ENCODE peak calls at places on chromosomes 5 and 9, in seven cellular contexts. Z, X, W, S, J, P and Q are unnamed samples.

GRCh38 chr9:16105576-16105975 is 552.7 kb downstream of the CCDC171 start:
- DNase-seq in Z (peak), X (no peak), W (no peak), S (no peak), J (peak), P (peak), Q (peak)

GRCh38 chr5:75037106-75037505 is 15.3 kb downstream of the GCNT4 start:
- DNase-seq in Z (peak), X (peak), W (peak), S (peak), J (no peak), P (peak), Q (no peak)

GRCh38 chr9:18263367-18263766 is 210.6 kb upstream of the ADAMTSL1 start:
- DNase-seq in Z (no peak), X (no peak), W (no peak), S (peak), J (no peak), P (no peak), Q (no peak)

GRCh38 chr5:41794478-41794877 is 75.7 kb downstream of the OXCT1 start:
- DNase-seq in Z (peak), X (peak), W (peak), S (no peak), J (peak), P (peak), Q (peak)

GRCh38 chr9:34628656-34629491 is at the start of gene ARID3C:
- DNase-seq in Z (peak), X (no peak), W (peak), S (peak), J (no peak), P (no peak), Q (no peak)

GRCh38 chr5:159133041-159133741 is 33.5 kb upstream of the EBF1 start:
- DNase-seq in Z (peak), X (peak), W (peak), S (no peak), J (peak), P (peak), Q (peak)

GRCh38 chr5:50440651-50441478 is at the start of gene EMB:
- DNase-seq in Z (no peak), X (peak), W (no peak), S (peak), J (no peak), P (peak), Q (no peak)

GRCh38 chr5:52999357-52999949 is 10.3 kb downstream of the ITGA2 start:
- DNase-seq in Z (no peak), X (peak), W (no peak), S (no peak), J (no peak), P (peak), Q (no peak)

GRCh38 chr5:68086857-68087256 is 128.7 kb upstream of the PIK3R1 start:
- DNase-seq in Z (peak), X (no peak), W (no peak), S (no peak), J (no peak), P (peak), Q (no peak)

GRCh38 chr5:171774418-171774817 is 11.2 kb upstream of the SMIM23 start:
- DNase-seq in Z (no peak), X (no peak), W (no peak), S (no peak), J (no peak), P (no peak), Q (no peak)

GRCh38 chr5:10892911-10893215 is 131.8 kb upstream of the DAP start:
- DNase-seq in Z (no peak), X (no peak), W (no peak), S (no peak), J (no peak), P (no peak), Q (no peak)

GRCh38 chr5:43680286-43680685 is 77.3 kb downstream of the NNT start:
- DNase-seq in Z (no peak), X (no peak), W (no peak), S (no peak), J (no peak), P (no peak), Q (peak)

GRCh38 chr9:23044549-23044948 is 597.9 kb downstream of the DMRTA1 start:
- DNase-seq in Z (no peak), X (no peak), W (no peak), S (no peak), J (no peak), P (peak), Q (no peak)

GRCh38 chr5:159655757-159656409 is 260.4 kb upstream of the ADRA1B start:
- DNase-seq in Z (no peak), X (no peak), W (no peak), S (no peak), J (no peak), P (no peak), Q (no peak)

GRCh38 chr9:91040371-91041215 is 239.0 kb downstream of the SYK start:
- DNase-seq in Z (no peak), X (no peak), W (no peak), S (no peak), J (no peak), P (no peak), Q (no peak)

GRCh38 chr5:10656176-10656830 is 92.4 kb downstream of the ANKRD33B start:
- DNase-seq in Z (no peak), X (no peak), W (no peak), S (no peak), J (no peak), P (no peak), Q (no peak)

GRCh38 chr5:122311888-122312669 is at the start of gene SNCAIP:
- DNase-seq in Z (peak), X (no peak), W (peak), S (peak), J (no peak), P (peak), Q (peak)

GRCh38 chr5:172453986-172454354 is 355 bp downstream of the SH3PXD2B start:
- DNase-seq in Z (peak), X (peak), W (no peak), S (peak), J (no peak), P (peak), Q (no peak)

GRCh38 chr5:83035373-83036170 is 41.6 kb downstream of the TMEM167A start:
- DNase-seq in Z (no peak), X (no peak), W (no peak), S (no peak), J (no peak), P (no peak), Q (peak)

GRCh38 chr5:55993013-55993412 is 1.8 kb downstream of the IL6ST start:
- DNase-seq in Z (peak), X (no peak), W (no peak), S (peak), J (no peak), P (peak), Q (no peak)

GRCh38 chr5:82641362-82641988 is 363.3 kb upstream of the RPS23 start:
- DNase-seq in Z (peak), X (peak), W (peak), S (peak), J (peak), P (peak), Q (peak)

GRCh38 chr5:80754900-80755299 is 100.1 kb upstream of the DHFR start:
- DNase-seq in Z (no peak), X (no peak), W (no peak), S (no peak), J (no peak), P (no peak), Q (no peak)

GRCh38 chr5:36177715-36178556 is 26.0 kb downstream of the SKP2 start:
- DNase-seq in Z (peak), X (peak), W (peak), S (no peak), J (peak), P (peak), Q (peak)

GRCh38 chr9:129936222-129936621 is 101.0 kb downstream of the USP20 start:
- DNase-seq in Z (no peak), X (no peak), W (no peak), S (no peak), J (no peak), P (no peak), Q (no peak)

GRCh38 chr5:139131062-139131856 is 66.9 kb downstream of the SIL1 start:
- DNase-seq in Z (peak), X (no peak), W (no peak), S (peak), J (no peak), P (peak), Q (peak)

GRCh38 chr9:112038017-112038408 is 137.1 kb downstream of the SUSD1 start:
- DNase-seq in Z (no peak), X (no peak), W (peak), S (no peak), J (no peak), P (no peak), Q (no peak)

GRCh38 chr9:13705356-13705755 is 425.9 kb upstream of the MPDZ start:
- DNase-seq in Z (peak), X (no peak), W (no peak), S (no peak), J (no peak), P (peak), Q (no peak)

GRCh38 chr5:141737485-141737884 is 55.5 kb upstream of the ARAP3 start:
- DNase-seq in Z (no peak), X (no peak), W (no peak), S (no peak), J (no peak), P (no peak), Q (no peak)

GRCh38 chr5:103690676-103691075 is 128.1 kb upstream of the NUDT12 start:
- DNase-seq in Z (no peak), X (no peak), W (no peak), S (no peak), J (no peak), P (no peak), Q (no peak)

GRCh38 chr5:78269088-78269703 is 25.3 kb downstream of the AP3B1 start:
- DNase-seq in Z (peak), X (peak), W (peak), S (no peak), J (no peak), P (peak), Q (no peak)

GRCh38 chr5:135332519-135333150 is 66.4 kb downstream of the MACROH2A1 start:
- DNase-seq in Z (peak), X (peak), W (peak), S (no peak), J (peak), P (peak), Q (no peak)

GRCh38 chr5:88878976-88879375 is 4.0 kb downstream of the MEF2C start:
- DNase-seq in Z (no peak), X (peak), W (no peak), S (no peak), J (no peak), P (peak), Q (peak)

GRCh38 chr5:158463971-158464370 is 605.0 kb upstream of the CLINT1 start:
- DNase-seq in Z (peak), X (no peak), W (no peak), S (no peak), J (no peak), P (peak), Q (no peak)

GRCh38 chr9:4937436-4937835 is 47.6 kb upstream of the JAK2 start:
- DNase-seq in Z (no peak), X (no peak), W (no peak), S (no peak), J (no peak), P (no peak), Q (no peak)

GRCh38 chr5:99141534-99142135 is 212.8 kb upstream of the CHD1 start:
- DNase-seq in Z (no peak), X (no peak), W (no peak), S (peak), J (no peak), P (no peak), Q (peak)

GRCh38 chr5:22541037-22541436 is 312.1 kb downstream of the CDH12 start:
- DNase-seq in Z (no peak), X (no peak), W (no peak), S (no peak), J (no peak), P (no peak), Q (peak)

GRCh38 chr5:96919754-96920197 is 16.1 kb upstream of the LNPEP start:
- DNase-seq in Z (no peak), X (no peak), W (no peak), S (no peak), J (no peak), P (no peak), Q (no peak)

GRCh38 chr5:95005811-95006210 is 279.1 kb downstream of the MCTP1 start:
- DNase-seq in Z (no peak), X (no peak), W (no peak), S (no peak), J (no peak), P (no peak), Q (no peak)